ENCODE peak calls at places on chromosome 1, in nine cellular contexts. One of them, this sample, is unnamed.

GRCh38 chr1:232385221-232385620 is 244.7 kb downstream of the SIPA1L2 start:
- DNase-seq in cardiac muscle cell: peak
- DNase-seq in psoas muscle: no peak
- DNase-seq in choroid plexus epithelial cell: peak
- DNase-seq in prostate gland: no peak
- DNase-seq in hepatocyte: peak
- DNase-seq in pancreas: no peak
- DNase-seq in sigmoid colon: peak
- DNase-seq in cardiac fibroblast: peak
- DNase-seq in this sample: no peak

GRCh38 chr1:159181328-159182024 is 10.1 kb downstream of the CADM3 start:
- DNase-seq in cardiac fibroblast: no peak
- DNase-seq in psoas muscle: no peak
- DNase-seq in hepatocyte: no peak
- DNase-seq in sigmoid colon: no peak
- DNase-seq in prostate gland: no peak
- DNase-seq in choroid plexus epithelial cell: no peak
- DNase-seq in pancreas: no peak
- DNase-seq in cardiac muscle cell: no peak
- DNase-seq in this sample: no peak

GRCh38 chr1:181159451-181160151 is 71.1 kb downstream of the IER5 start:
- DNase-seq in prostate gland: peak
- DNase-seq in sigmoid colon: peak
- DNase-seq in hepatocyte: no peak
- DNase-seq in cardiac muscle cell: peak
- DNase-seq in choroid plexus epithelial cell: peak
- DNase-seq in cardiac fibroblast: peak
- DNase-seq in psoas muscle: no peak
- DNase-seq in pancreas: no peak
- DNase-seq in this sample: no peak

GRCh38 chr1:202691846-202692245 is 18.4 kb downstream of the SYT2 start:
- DNase-seq in hepatocyte: no peak
- DNase-seq in cardiac muscle cell: no peak
- DNase-seq in choroid plexus epithelial cell: no peak
- DNase-seq in pancreas: no peak
- DNase-seq in cardiac fibroblast: no peak
- DNase-seq in prostate gland: no peak
- DNase-seq in psoas muscle: no peak
- DNase-seq in sigmoid colon: no peak
- DNase-seq in this sample: peak

GRCh38 chr1:248585266-248585665 is 10.7 kb upstream of the OR2T34 start:
- DNase-seq in choroid plexus epithelial cell: no peak
- DNase-seq in pancreas: no peak
- DNase-seq in cardiac muscle cell: no peak
- DNase-seq in psoas muscle: no peak
- DNase-seq in sigmoid colon: no peak
- DNase-seq in hepatocyte: no peak
- DNase-seq in prostate gland: no peak
- DNase-seq in cardiac fibroblast: peak
- DNase-seq in this sample: no peak

GRCh38 chr1:240539700-240540414 is 72.1 kb downstream of the GREM2 start:
- DNase-seq in cardiac fibroblast: no peak
- DNase-seq in sigmoid colon: no peak
- DNase-seq in pancreas: no peak
- DNase-seq in psoas muscle: no peak
- DNase-seq in cardiac muscle cell: no peak
- DNase-seq in choroid plexus epithelial cell: no peak
- DNase-seq in hepatocyte: no peak
- DNase-seq in prostate gland: no peak
- DNase-seq in this sample: no peak

GRCh38 chr1:4585216-4585615 is 69.2 kb upstream of the AJAP1 start:
- DNase-seq in prostate gland: no peak
- DNase-seq in cardiac muscle cell: no peak
- DNase-seq in sigmoid colon: no peak
- DNase-seq in hepatocyte: peak
- DNase-seq in pancreas: no peak
- DNase-seq in choroid plexus epithelial cell: no peak
- DNase-seq in psoas muscle: no peak
- DNase-seq in cardiac fibroblast: no peak
- DNase-seq in this sample: peak

GRCh38 chr1:165816157-165816556 is 11.3 kb upstream of the UCK2 start:
- DNase-seq in cardiac muscle cell: no peak
- DNase-seq in pancreas: no peak
- DNase-seq in sigmoid colon: no peak
- DNase-seq in psoas muscle: no peak
- DNase-seq in cardiac fibroblast: no peak
- DNase-seq in prostate gland: no peak
- DNase-seq in hepatocyte: no peak
- DNase-seq in choroid plexus epithelial cell: no peak
- DNase-seq in this sample: no peak

GRCh38 chr1:84540759-84541158 is 33.5 kb downstream of the CTBS start:
- DNase-seq in prostate gland: no peak
- DNase-seq in pancreas: no peak
- DNase-seq in cardiac fibroblast: no peak
- DNase-seq in psoas muscle: no peak
- DNase-seq in hepatocyte: peak
- DNase-seq in sigmoid colon: no peak
- DNase-seq in cardiac muscle cell: no peak
- DNase-seq in choroid plexus epithelial cell: no peak
- DNase-seq in this sample: no peak

GRCh38 chr1:81228926-81229325 is 571.8 kb upstream of the ADGRL2 start:
- DNase-seq in choroid plexus epithelial cell: no peak
- DNase-seq in cardiac fibroblast: no peak
- DNase-seq in prostate gland: no peak
- DNase-seq in pancreas: no peak
- DNase-seq in cardiac muscle cell: no peak
- DNase-seq in sigmoid colon: no peak
- DNase-seq in hepatocyte: no peak
- DNase-seq in psoas muscle: no peak
- DNase-seq in this sample: peak

GRCh38 chr1:190376067-190376466 is 101.6 kb downstream of the BRINP3 start:
- DNase-seq in psoas muscle: no peak
- DNase-seq in cardiac fibroblast: no peak
- DNase-seq in choroid plexus epithelial cell: peak
- DNase-seq in prostate gland: no peak
- DNase-seq in hepatocyte: no peak
- DNase-seq in sigmoid colon: no peak
- DNase-seq in pancreas: no peak
- DNase-seq in cardiac muscle cell: peak
- DNase-seq in this sample: no peak

GRCh38 chr1:174274884-174275283 is 115.6 kb downstream of the RABGAP1L start:
- DNase-seq in choroid plexus epithelial cell: no peak
- DNase-seq in hepatocyte: no peak
- DNase-seq in psoas muscle: no peak
- DNase-seq in sigmoid colon: no peak
- DNase-seq in cardiac muscle cell: no peak
- DNase-seq in pancreas: no peak
- DNase-seq in cardiac fibroblast: no peak
- DNase-seq in prostate gland: no peak
- DNase-seq in this sample: no peak

GRCh38 chr1:107255469-107255868 is 114.6 kb downstream of the NTNG1 start:
- DNase-seq in psoas muscle: no peak
- DNase-seq in sigmoid colon: no peak
- DNase-seq in cardiac muscle cell: no peak
- DNase-seq in cardiac fibroblast: no peak
- DNase-seq in choroid plexus epithelial cell: no peak
- DNase-seq in hepatocyte: no peak
- DNase-seq in prostate gland: no peak
- DNase-seq in pancreas: no peak
- DNase-seq in this sample: no peak

GRCh38 chr1:161330346-161330745 is 16.2 kb downstream of the SDHC start:
- DNase-seq in cardiac muscle cell: no peak
- DNase-seq in pancreas: no peak
- DNase-seq in prostate gland: no peak
- DNase-seq in hepatocyte: no peak
- DNase-seq in choroid plexus epithelial cell: no peak
- DNase-seq in sigmoid colon: no peak
- DNase-seq in cardiac fibroblast: no peak
- DNase-seq in psoas muscle: no peak
- DNase-seq in this sample: no peak

GRCh38 chr1:194062962-194063361 is 876.5 kb upstream of the B3GALT2 start:
- DNase-seq in cardiac muscle cell: peak
- DNase-seq in choroid plexus epithelial cell: peak
- DNase-seq in prostate gland: no peak
- DNase-seq in hepatocyte: peak
- DNase-seq in cardiac fibroblast: no peak
- DNase-seq in pancreas: no peak
- DNase-seq in sigmoid colon: no peak
- DNase-seq in psoas muscle: no peak
- DNase-seq in this sample: no peak

GRCh38 chr1:62689524-62689923 is 1.3 kb upstream of the DOCK7 start:
- DNase-seq in pancreas: no peak
- DNase-seq in sigmoid colon: no peak
- DNase-seq in choroid plexus epithelial cell: peak
- DNase-seq in psoas muscle: no peak
- DNase-seq in hepatocyte: peak
- DNase-seq in cardiac muscle cell: peak
- DNase-seq in cardiac fibroblast: peak
- DNase-seq in prostate gland: no peak
- DNase-seq in this sample: no peak

GRCh38 chr1:72282271-72282656 is at the start of gene NEGR1:
- DNase-seq in cardiac muscle cell: peak
- DNase-seq in sigmoid colon: peak
- DNase-seq in cardiac fibroblast: peak
- DNase-seq in pancreas: peak
- DNase-seq in choroid plexus epithelial cell: peak
- DNase-seq in psoas muscle: peak
- DNase-seq in prostate gland: peak
- DNase-seq in hepatocyte: peak
- DNase-seq in this sample: peak

GRCh38 chr1:185017338-185017737 is 28.0 kb upstream of the RNF2 start:
- DNase-seq in hepatocyte: peak
- DNase-seq in choroid plexus epithelial cell: peak
- DNase-seq in cardiac muscle cell: peak
- DNase-seq in pancreas: no peak
- DNase-seq in psoas muscle: no peak
- DNase-seq in prostate gland: no peak
- DNase-seq in cardiac fibroblast: peak
- DNase-seq in sigmoid colon: no peak
- DNase-seq in this sample: no peak

GRCh38 chr1:62407398-62408009 is 29.3 kb upstream of the USP1 start:
- DNase-seq in sigmoid colon: no peak
- DNase-seq in psoas muscle: no peak
- DNase-seq in hepatocyte: peak
- DNase-seq in pancreas: no peak
- DNase-seq in cardiac fibroblast: peak
- DNase-seq in choroid plexus epithelial cell: peak
- DNase-seq in prostate gland: peak
- DNase-seq in cardiac muscle cell: peak
- DNase-seq in this sample: peak

GRCh38 chr1:117735045-117735992 is 129.5 kb downstream of the TENT5C start:
- DNase-seq in cardiac fibroblast: peak
- DNase-seq in sigmoid colon: no peak
- DNase-seq in choroid plexus epithelial cell: peak
- DNase-seq in hepatocyte: peak
- DNase-seq in pancreas: no peak
- DNase-seq in psoas muscle: no peak
- DNase-seq in cardiac muscle cell: peak
- DNase-seq in prostate gland: no peak
- DNase-seq in this sample: no peak

GRCh38 chr1:180503274-180503862 is 991 bp upstream of the ACBD6 start:
- DNase-seq in pancreas: no peak
- DNase-seq in psoas muscle: no peak
- DNase-seq in sigmoid colon: no peak
- DNase-seq in cardiac muscle cell: peak
- DNase-seq in prostate gland: no peak
- DNase-seq in hepatocyte: no peak
- DNase-seq in choroid plexus epithelial cell: peak
- DNase-seq in cardiac fibroblast: peak
- DNase-seq in this sample: no peak

GRCh38 chr1:173134800-173135199 is 72.3 kb downstream of the TNFSF4 start:
- DNase-seq in hepatocyte: peak
- DNase-seq in pancreas: no peak
- DNase-seq in psoas muscle: no peak
- DNase-seq in cardiac muscle cell: no peak
- DNase-seq in sigmoid colon: no peak
- DNase-seq in prostate gland: no peak
- DNase-seq in cardiac fibroblast: no peak
- DNase-seq in choroid plexus epithelial cell: no peak
- DNase-seq in this sample: no peak

GRCh38 chr1:150574260-150575071 is 4.9 kb downstream of the MCL1 start:
- DNase-seq in psoas muscle: no peak
- DNase-seq in pancreas: no peak
- DNase-seq in prostate gland: no peak
- DNase-seq in sigmoid colon: no peak
- DNase-seq in hepatocyte: peak
- DNase-seq in choroid plexus epithelial cell: peak
- DNase-seq in cardiac fibroblast: peak
- DNase-seq in cardiac muscle cell: peak
- DNase-seq in this sample: no peak

GRCh38 chr1:92442351-92442750 is 44.4 kb downstream of the GFI1 start:
- DNase-seq in sigmoid colon: no peak
- DNase-seq in cardiac fibroblast: no peak
- DNase-seq in prostate gland: no peak
- DNase-seq in choroid plexus epithelial cell: no peak
- DNase-seq in hepatocyte: no peak
- DNase-seq in pancreas: no peak
- DNase-seq in cardiac muscle cell: no peak
- DNase-seq in psoas muscle: no peak
- DNase-seq in this sample: no peak
- H3K4me3 ChIP-seq in sigmoid colon: no peak
- H3K4me3 ChIP-seq in cardiac fibroblast: no peak
- H3K4me3 ChIP-seq in prostate gland: no peak
- H3K4me3 ChIP-seq in choroid plexus epithelial cell: no peak
- H3K4me3 ChIP-seq in hepatocyte: peak
- H3K4me3 ChIP-seq in pancreas: no peak
- H3K4me3 ChIP-seq in cardiac muscle cell: no peak
- H3K4me3 ChIP-seq in psoas muscle: no peak
- H3K4me3 ChIP-seq in this sample: peak

GRCh38 chr1:212920895-212921294 is 29.4 kb upstream of the VASH2 start:
- DNase-seq in cardiac muscle cell: no peak
- DNase-seq in psoas muscle: no peak
- DNase-seq in cardiac fibroblast: no peak
- DNase-seq in choroid plexus epithelial cell: peak
- DNase-seq in pancreas: no peak
- DNase-seq in hepatocyte: no peak
- DNase-seq in prostate gland: no peak
- DNase-seq in sigmoid colon: no peak
- DNase-seq in this sample: no peak
- TF ChIP-seq CTCF in cardiac muscle cell: peak
- TF ChIP-seq CTCF in psoas muscle: peak
- TF ChIP-seq CTCF in cardiac fibroblast: peak
- TF ChIP-seq CTCF in choroid plexus epithelial cell: peak
- TF ChIP-seq CTCF in pancreas: no peak
- TF ChIP-seq CTCF in hepatocyte: peak
- TF ChIP-seq CTCF in prostate gland: no peak
- TF ChIP-seq CTCF in sigmoid colon: no peak
- TF ChIP-seq CTCF in this sample: peak

GRCh38 chr1:207027921-207028320 is 4.6 kb downstream of the C1orf116 start:
- DNase-seq in cardiac muscle cell: no peak
- DNase-seq in sigmoid colon: no peak
- DNase-seq in choroid plexus epithelial cell: no peak
- DNase-seq in psoas muscle: no peak
- DNase-seq in hepatocyte: no peak
- DNase-seq in pancreas: no peak
- DNase-seq in cardiac fibroblast: no peak
- DNase-seq in prostate gland: no peak
- DNase-seq in this sample: no peak
- H3K4me3 ChIP-seq in cardiac muscle cell: no peak
- H3K4me3 ChIP-seq in sigmoid colon: no peak
- H3K4me3 ChIP-seq in choroid plexus epithelial cell: no peak
- H3K4me3 ChIP-seq in psoas muscle: no peak
- H3K4me3 ChIP-seq in hepatocyte: no peak
- H3K4me3 ChIP-seq in pancreas: no peak
- H3K4me3 ChIP-seq in cardiac fibroblast: no peak
- H3K4me3 ChIP-seq in prostate gland: no peak
- H3K4me3 ChIP-seq in this sample: no peak

GRCh38 chr1:156114919-156115513 is 505 bp downstream of the LMNA start:
- DNase-seq in sigmoid colon: no peak
- DNase-seq in hepatocyte: peak
- DNase-seq in psoas muscle: peak
- DNase-seq in prostate gland: no peak
- DNase-seq in cardiac muscle cell: peak
- DNase-seq in cardiac fibroblast: no peak
- DNase-seq in choroid plexus epithelial cell: no peak
- DNase-seq in pancreas: no peak
- DNase-seq in this sample: peak
- TF ChIP-seq CTCF in sigmoid colon: no peak
- TF ChIP-seq CTCF in hepatocyte: no peak
- TF ChIP-seq CTCF in psoas muscle: no peak
- TF ChIP-seq CTCF in prostate gland: no peak
- TF ChIP-seq CTCF in cardiac muscle cell: no peak
- TF ChIP-seq CTCF in cardiac fibroblast: no peak
- TF ChIP-seq CTCF in choroid plexus epithelial cell: no peak
- TF ChIP-seq CTCF in pancreas: no peak
- TF ChIP-seq CTCF in this sample: no peak

This sample was measured in BE2C.